ENCODE peak calls at places on chromosomes 12 and 14, in five cellular contexts. B is psoas muscle, L is cardiac muscle cell, O is fibroblast of lung, S is H1. I is an unnamed sample.

GRCh38 chr14:73227812-73228781 is 9.2 kb upstream of the PAPLN start:
- DNase-seq in S (no peak), L (no peak), B (peak; percentile 77), O (peak; percentile 94), I (no peak)

GRCh38 chr12:24111591-24111990 is 162.1 kb upstream of the SOX5 start:
- DNase-seq in B (no peak), S (no peak), O (peak; percentile 57), L (no peak), I (no peak)

GRCh38 chr12:40942326-40942725 is 245.8 kb upstream of the PDZRN4 start:
- DNase-seq in L (peak; percentile 33), B (no peak), O (no peak), S (no peak), I (no peak)

GRCh38 chr12:93015970-93016751 is 87.1 kb upstream of the EEA1 start:
- DNase-seq in S (no peak), B (no peak), L (no peak), O (no peak), I (no peak)

GRCh38 chr12:76964784-76965571 is 86.2 kb upstream of the CSRP2 start:
- DNase-seq in S (no peak), O (no peak), L (no peak), B (no peak), I (no peak)

GRCh38 chr12:96104566-96104965 is 69.2 kb upstream of the LTA4H start:
- DNase-seq in B (no peak), O (no peak), L (no peak), S (no peak), I (no peak)

GRCh38 chr14:22887990-22888378 is 5.0 kb downstream of the REM2 start:
- DNase-seq in L (no peak), B (no peak), O (no peak), S (no peak), I (peak; percentile 37)

GRCh38 chr12:68109444-68110217 is 49.9 kb downstream of the IFNG start:
- DNase-seq in O (no peak), B (no peak), S (no peak), L (no peak), I (no peak)

GRCh38 chr12:104350211-104350908 is 46.8 kb downstream of the EID3 start:
- DNase-seq in L (no peak), B (no peak), S (no peak), O (no peak), I (no peak)

GRCh38 chr12:124866195-124866882 is 2.7 kb upstream of the SCARB1 start:
- DNase-seq in L (no peak), B (no peak), S (no peak), O (no peak), I (no peak)

GRCh38 chr12:23771230-23771949 is 178.1 kb downstream of the SOX5 start:
- DNase-seq in O (no peak), L (no peak), S (no peak), B (peak; percentile 63), I (no peak)

GRCh38 chr12:6613015-6613775 is 6.0 kb upstream of the CHD4 start:
- DNase-seq in S (no peak), B (peak; percentile 85), L (peak; percentile 60), O (peak; percentile 88), I (peak; percentile 33)

GRCh38 chr14:71532349-71532748 is 399.9 kb upstream of the RGS6 start:
- DNase-seq in S (no peak), L (no peak), O (peak; percentile 52), B (no peak), I (no peak)

GRCh38 chr12:130711751-130712150 is 4.3 kb downstream of the RIMBP2 start:
- DNase-seq in O (no peak), S (no peak), L (no peak), B (no peak), I (no peak)

GRCh38 chr14:28577187-28577586 is 189.4 kb upstream of the FOXG1 start:
- DNase-seq in S (no peak), L (no peak), B (no peak), O (no peak), I (no peak)

GRCh38 chr14:64501326-64502171 is 2.1 kb downstream of the ZBTB25 start:
- DNase-seq in O (peak; percentile 63), B (peak; percentile 80), L (no peak), S (no peak), I (peak; percentile 53)

GRCh38 chr14:97706814-97707213 is 909.6 kb downstream of the VRK1 start:
- DNase-seq in S (no peak), L (no peak), B (no peak), O (no peak), I (no peak)

GRCh38 chr12:3816266-3816665 is 56.9 kb downstream of the PARP11 start:
- DNase-seq in L (no peak), O (no peak), S (no peak), B (no peak), I (no peak)

GRCh38 chr14:51547260-51547659 is 104.5 kb upstream of the FRMD6 start:
- DNase-seq in O (peak; percentile 100), S (no peak), B (no peak), L (peak; percentile 4), I (no peak)

GRCh38 chr14:51546603-51547258 is 105.0 kb upstream of the FRMD6 start:
- DNase-seq in B (no peak), S (no peak), O (no peak), L (peak; percentile 49), I (no peak)

GRCh38 chr14:51547701-51548100 is 104.0 kb upstream of the FRMD6 start:
- DNase-seq in B (no peak), L (no peak), S (no peak), O (no peak), I (no peak)

GRCh38 chr14:51546099-51546498 is 105.6 kb upstream of the FRMD6 start:
- DNase-seq in L (no peak), S (no peak), B (no peak), O (no peak), I (no peak)

DNA sequence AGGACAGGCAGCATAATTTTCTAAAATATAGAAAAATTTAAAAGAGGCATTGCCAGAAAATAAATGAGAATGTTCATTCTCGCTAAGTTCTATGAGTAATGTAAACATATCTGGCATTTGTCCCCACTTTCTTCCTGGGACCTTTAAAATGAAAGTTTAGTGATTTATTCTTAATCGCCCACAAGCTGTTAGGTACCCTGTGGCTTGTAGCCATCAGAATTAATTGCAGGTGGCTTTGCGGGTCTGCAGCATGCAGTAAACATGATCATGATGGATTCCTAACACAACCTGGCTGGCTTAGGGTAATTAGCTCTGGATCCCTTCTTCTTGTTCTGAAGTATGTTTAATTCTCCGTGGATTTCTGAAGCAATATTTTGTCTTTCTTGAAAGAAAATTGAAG is 103.5 kb upstream of the FRMD6 start:
- DNase-seq in O (no peak), L (no peak), B (no peak), S (no peak), I (no peak)
- H3K27ac ChIP-seq in O (peak overlapping the region; percentile 76), L (no peak overlapping the region), B (no peak overlapping the region), S (no peak overlapping the region), I (no peak overlapping the region)

GRCh38 chr12:66050610-66051009 is 79.9 kb downstream of the LLPH start:
- DNase-seq in B (no peak), S (no peak), O (no peak), L (no peak), I (no peak)

GRCh38 chr12:66052988-66053615 is 77.4 kb downstream of the LLPH start:
- DNase-seq in L (no peak), S (no peak), B (no peak), O (no peak), I (no peak)

GRCh38 chr12:66050283-66050576 is 80.3 kb downstream of the LLPH start:
- DNase-seq in B (no peak), L (no peak), O (no peak), S (no peak), I (no peak)

GRCh38 chr12:66049538-66050282 is 80.8 kb downstream of the LLPH start:
- DNase-seq in L (no peak), B (no peak), O (peak; percentile 19), S (no peak), I (no peak)

DNA sequence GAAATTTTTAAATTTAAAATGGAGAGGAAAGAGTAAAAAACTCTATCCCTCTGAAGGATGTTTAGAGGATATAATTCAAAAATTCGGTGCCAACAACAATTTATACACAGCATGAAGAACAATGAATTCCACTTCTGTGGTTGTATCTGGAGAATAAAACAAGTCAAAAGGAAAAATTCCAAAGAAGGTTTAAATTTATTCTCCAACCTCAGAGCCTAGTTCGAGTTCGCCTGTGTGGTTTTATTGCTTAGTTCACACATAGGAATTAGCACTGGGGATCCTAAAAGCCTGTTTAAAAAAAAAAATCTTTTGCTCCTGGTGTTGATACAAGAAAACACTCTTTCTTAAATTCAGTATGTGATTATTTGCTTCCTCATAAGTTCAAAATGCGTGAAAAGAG is 79.2 kb downstream of the LLPH start:
- DNase-seq in S (no peak), L (no peak), B (no peak), O (no peak), I (no peak)
- H3K4me1 ChIP-seq in S (no peaks in the 10 kb centered on the region), L (no peaks in the 10 kb centered on the region), B (no peaks in the 10 kb centered on the region), O (peaks cover 7% of the 10 kb centered on the region), I (no peaks in the 10 kb centered on the region)

GRCh38 chr14:34874386-34875030 is 652 bp downstream of the BAZ1A start:
- DNase-seq in S (peak; percentile 81), O (peak; percentile 60), L (peak; percentile 72), B (peak; percentile 70), I (no peak)

GRCh38 chr14:34867199-34867598 is 8.0 kb downstream of the BAZ1A start:
- DNase-seq in L (no peak), O (no peak), B (no peak), S (no peak), I (no peak)

GRCh38 chr14:34873591-34874385 is 1.4 kb downstream of the BAZ1A start:
- DNase-seq in O (peak; percentile 71), L (peak; percentile 78), S (peak; percentile 79), B (peak; percentile 91), I (peak; percentile 86)

GRCh38 chr14:34875031-34875922 is at the start of gene BAZ1A:
- DNase-seq in S (no peak), O (peak; percentile 90), B (peak; percentile 80), L (peak; percentile 75), I (peak; percentile 56)

GRCh38 chr14:34872822-34873590 is 2.2 kb downstream of the BAZ1A start:
- DNase-seq in S (no peak), O (peak; percentile 62), B (no peak), L (peak; percentile 26), I (no peak)
- H3K4me3 ChIP-seq in S (peak overlapping the region; percentile 85), O (peak overlapping the region; percentile 65), B (peak overlapping the region; percentile 75), L (peak overlapping the region; percentile 85), I (peak overlapping the region; percentile 79)

GRCh38 chr14:76866469-76866868 is 40.3 kb downstream of the LRRC74A start:
- DNase-seq in L (no peak), B (no peak), S (no peak), O (no peak), I (no peak)

GRCh38 chr14:76867536-76868452 is 41.6 kb downstream of the LRRC74A start:
- DNase-seq in S (no peak), L (no peak), O (no peak), B (peak; percentile 64), I (peak; percentile 51)

GRCh38 chr14:76872796-76873432 is 46.7 kb downstream of the LRRC74A start:
- DNase-seq in S (peak; percentile 85), B (peak; percentile 76), O (peak; percentile 47), L (peak; percentile 72), I (peak; percentile 66)

GRCh38 chr14:76868453-76869170 is 42.4 kb downstream of the LRRC74A start:
- DNase-seq in L (no peak), O (no peak), S (no peak), B (no peak), I (no peak)

DNA sequence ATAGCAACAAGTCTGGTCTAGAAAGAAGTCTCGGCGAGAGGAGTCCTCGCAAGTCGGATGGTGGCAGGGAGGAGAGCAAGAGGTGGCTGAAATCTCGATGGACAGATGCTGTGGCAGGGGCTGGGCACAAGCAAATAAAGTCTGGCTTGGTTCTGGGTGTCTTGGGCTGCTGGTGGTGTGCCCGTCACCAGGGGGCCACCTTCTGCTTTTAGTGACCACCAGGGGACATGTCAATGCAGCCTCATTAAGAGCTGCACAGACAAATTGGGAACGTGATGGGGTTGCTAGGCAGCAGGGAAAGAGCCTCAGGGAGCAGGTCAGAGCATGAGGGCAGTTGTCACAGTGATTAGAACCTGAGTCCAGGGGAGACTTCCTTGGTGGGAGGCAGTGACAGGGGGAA is 43.9 kb downstream of the LRRC74A start:
- DNase-seq in O (no peak), B (no peak), S (no peak), L (peak; percentile 17), I (no peak)
- H3K27ac ChIP-seq in O (no peak overlapping the region), B (no peak overlapping the region), S (no peak overlapping the region), L (no peak overlapping the region), I (no peak overlapping the region)

I was measured in CD4-positive, alpha-beta memory T cell.